ENCODE peak calls at places on chromosomes 4 and X, in six cellular contexts. U, E, I, J, H and O are unnamed samples.

GRCh38 chr4:7051905-7052304 is 8.7 kb downstream of the TADA2B start:
- DNase-seq in U (no peak), E (no peak), I (no peak), J (no peak), H (no peak), O (no peak)

GRCh38 chrX:106875151-106875550 is 28.0 kb downstream of the RIPPLY1 start:
- DNase-seq in U (peak), E (no peak), I (no peak), J (no peak), H (no peak), O (no peak)

GRCh38 chrX:71871367-71871766 is 39.3 kb upstream of the NHSL2 start:
- DNase-seq in U (peak), E (peak), I (no peak), J (no peak), H (peak), O (no peak)

GRCh38 chr4:78553526-78554060 is 2.0 kb downstream of the ANXA3 start:
- DNase-seq in U (no peak), E (no peak), I (no peak), J (no peak), H (no peak), O (no peak)

GRCh38 chr4:96347582-96347981 is 507.7 kb downstream of the PDHA2 start:
- DNase-seq in U (peak), E (no peak), I (no peak), J (no peak), H (peak), O (no peak)

GRCh38 chr4:6342530-6343293 is 73.1 kb downstream of the WFS1 start:
- DNase-seq in U (peak), E (peak), I (no peak), J (peak), H (no peak), O (no peak)

GRCh38 chr4:4859010-4859798 is at the start of gene MSX1:
- DNase-seq in U (peak), E (peak), I (peak), J (peak), H (peak), O (no peak)

GRCh38 chrX:22383988-22384387 is 111.3 kb downstream of the CBLL2 start:
- DNase-seq in U (no peak), E (no peak), I (no peak), J (no peak), H (no peak), O (no peak)

GRCh38 chrX:69101655-69102251 is 63.5 kb downstream of the PJA1 start:
- DNase-seq in U (no peak), E (no peak), I (no peak), J (no peak), H (no peak), O (no peak)

GRCh38 chrX:150269613-150270254 is 93.4 kb upstream of the MAMLD1 start:
- DNase-seq in U (no peak), E (no peak), I (peak), J (no peak), H (no peak), O (no peak)
- TF ChIP-seq CTCF in U (no peak), E (no peak), I (no peak), J (no peak), H (no peak), O (no peak)

DNA sequence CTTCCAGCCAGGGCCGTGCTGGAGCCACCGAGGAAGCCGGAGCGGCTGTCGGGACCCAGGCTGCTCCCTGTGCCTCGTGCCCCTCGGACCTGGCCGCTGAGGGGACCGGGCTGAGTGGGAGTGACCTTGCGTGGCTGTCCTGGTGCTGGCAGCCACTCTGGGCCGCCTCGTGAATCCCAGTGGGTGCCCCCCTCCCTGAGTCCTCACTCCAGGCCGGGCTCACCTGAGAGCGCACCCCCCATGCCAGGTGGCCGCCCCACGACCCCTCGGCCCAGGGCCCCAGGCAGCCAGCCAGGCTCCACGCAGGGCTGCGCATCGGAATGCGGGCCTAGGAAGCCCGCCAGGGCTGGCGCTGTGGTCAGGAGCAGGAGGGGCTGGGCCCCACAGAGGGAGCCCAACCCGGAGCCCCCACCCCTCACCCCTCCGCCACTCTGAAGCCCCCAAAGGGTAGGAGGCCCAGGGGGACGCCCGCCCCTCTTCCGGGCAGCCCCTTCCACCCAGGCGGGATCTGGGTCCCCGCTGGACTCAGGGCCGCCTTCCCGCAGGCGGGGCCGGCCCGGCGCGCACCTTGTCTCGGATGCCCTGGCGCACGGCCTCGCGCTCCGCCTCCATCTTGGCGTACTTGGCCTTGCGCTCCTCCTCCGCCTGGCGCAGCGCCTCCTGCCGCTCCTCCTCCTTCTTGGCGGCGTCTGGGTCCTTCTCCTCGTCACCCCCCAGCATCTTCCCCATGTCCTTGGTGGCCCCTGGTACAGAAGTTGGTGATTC is 33.9 kb downstream of the CPLX1 start:
- DNase-seq in U (no peak), E (no peak), I (no peak), J (no peak), H (no peak), O (no peak)
- H3K4me3 ChIP-seq in U (no peak), E (no peak), I (no peak), J (no peak), H (no peak), O (no peak)

DNA sequence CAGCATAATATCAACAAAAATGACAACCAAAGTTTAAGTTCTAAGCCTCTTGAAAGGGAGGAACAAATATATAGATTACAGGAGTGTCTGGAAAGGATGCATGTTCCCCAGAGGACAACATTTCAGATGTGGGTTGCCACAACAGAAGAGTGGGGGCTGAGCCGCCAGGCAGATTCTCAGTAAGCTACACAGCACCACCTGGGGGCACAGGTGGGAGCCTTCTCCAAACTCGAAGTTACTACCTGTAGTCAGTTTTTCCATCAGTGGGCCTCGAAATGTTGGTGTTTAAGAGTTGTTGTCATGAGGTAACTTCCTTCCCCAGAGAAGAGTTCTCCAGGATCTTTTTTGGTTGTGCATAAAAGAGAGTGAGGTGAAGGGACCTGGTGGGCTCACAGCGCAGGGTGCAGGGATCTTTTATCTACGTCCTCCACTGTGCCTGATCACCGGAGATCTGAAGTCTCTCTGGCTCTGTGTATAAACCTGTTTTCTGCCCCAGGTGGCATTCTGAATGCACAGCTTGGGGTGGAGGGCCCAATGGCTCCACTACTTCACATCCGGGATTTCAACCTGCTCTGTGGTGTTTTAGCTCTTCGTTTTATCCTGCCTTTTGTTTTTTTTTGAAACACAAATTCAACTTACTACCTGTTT is 58.4 kb upstream of the STS start:
- DNase-seq in U (no peak), E (no peak), I (no peak), J (peak), H (no peak), O (no peak)
- TF ChIP-seq CTCF in U (peak), E (no peak), I (no peak), J (peak), H (peak), O (no peak)

DNA sequence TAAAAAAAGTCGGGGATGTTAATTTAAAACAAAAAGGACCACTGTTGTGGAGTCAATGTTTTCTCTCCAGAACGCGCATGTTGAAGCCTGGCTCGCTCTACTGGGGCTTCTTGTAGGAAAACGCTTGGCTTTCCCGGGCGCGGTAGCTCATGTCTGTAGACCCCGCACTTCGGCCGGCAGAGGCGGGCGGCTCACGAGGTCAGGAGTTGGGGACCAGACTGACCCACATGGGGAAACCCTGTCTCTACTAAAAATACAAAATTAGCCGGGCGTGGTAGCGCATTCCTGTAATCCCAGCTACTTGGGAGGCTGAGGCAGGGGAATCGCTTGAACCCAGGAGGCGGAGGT is 15.6 kb downstream of the NELFA start:
- DNase-seq in U (no peak), E (no peak), I (no peak), J (no peak), H (no peak), O (no peak)
- H3K4me3 ChIP-seq in U (no peak), E (no peak), I (no peak), J (no peak), H (no peak), O (no peak)

DNA sequence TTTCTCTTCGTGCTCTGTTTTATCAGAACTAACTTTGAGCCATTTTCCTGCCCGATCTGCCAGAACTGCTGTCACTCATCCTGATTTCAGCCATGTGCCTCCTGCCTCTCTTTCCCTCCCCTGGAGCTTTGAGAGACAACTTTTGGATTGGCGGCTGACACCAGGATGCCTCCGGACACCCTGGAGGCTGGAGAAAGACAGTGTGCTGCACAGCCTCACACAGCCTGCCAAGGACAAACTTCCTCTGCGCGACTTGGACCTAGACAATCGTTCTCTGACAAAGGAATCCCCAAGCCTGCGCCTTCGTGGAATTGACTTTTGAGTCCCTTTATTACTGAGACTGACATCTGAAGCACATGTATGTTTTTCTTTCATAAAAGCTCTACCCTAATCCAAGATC is 10.8 kb upstream of the LDB2 start:
- DNase-seq in U (no peak), E (no peak), I (no peak), J (no peak), H (no peak), O (no peak)
- TF ChIP-seq CTCF in U (no peak), E (no peak), I (no peak), J (no peak), H (no peak), O (no peak)

DNA sequence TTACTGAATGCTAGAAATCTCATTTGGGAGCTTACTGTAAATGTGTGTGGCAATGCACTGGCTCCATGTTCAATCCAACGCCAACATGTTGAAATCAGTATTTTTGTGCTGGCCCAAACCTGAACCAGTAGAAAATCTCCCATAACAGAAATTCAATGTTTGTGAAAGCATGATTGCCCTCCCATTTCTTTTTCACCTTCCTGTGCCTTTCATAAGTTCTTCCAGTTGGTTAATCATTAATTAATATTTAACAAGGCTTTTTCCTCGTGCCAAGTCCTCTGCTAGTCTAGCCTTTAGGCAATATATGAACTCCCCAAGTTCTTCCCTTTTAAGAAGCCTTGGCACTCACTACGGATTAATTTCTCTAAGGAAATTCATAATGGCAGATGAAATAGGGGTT is 1.3 kb upstream of the PLS3 start:
- DNase-seq in U (no peak), E (peak), I (peak), J (no peak), H (no peak), O (no peak)
- H3K4me3 ChIP-seq in U (no peak), E (no peak), I (peak), J (no peak), H (no peak), O (no peak)

GRCh38 chr4:20543131-20543530 is 157.1 kb upstream of the PACRGL start:
- DNase-seq in U (no peak), E (no peak), I (no peak), J (no peak), H (no peak), O (no peak)

GRCh38 chr4:20538922-20539321 is 161.3 kb upstream of the PACRGL start:
- DNase-seq in U (no peak), E (no peak), I (no peak), J (no peak), H (no peak), O (no peak)

DNA sequence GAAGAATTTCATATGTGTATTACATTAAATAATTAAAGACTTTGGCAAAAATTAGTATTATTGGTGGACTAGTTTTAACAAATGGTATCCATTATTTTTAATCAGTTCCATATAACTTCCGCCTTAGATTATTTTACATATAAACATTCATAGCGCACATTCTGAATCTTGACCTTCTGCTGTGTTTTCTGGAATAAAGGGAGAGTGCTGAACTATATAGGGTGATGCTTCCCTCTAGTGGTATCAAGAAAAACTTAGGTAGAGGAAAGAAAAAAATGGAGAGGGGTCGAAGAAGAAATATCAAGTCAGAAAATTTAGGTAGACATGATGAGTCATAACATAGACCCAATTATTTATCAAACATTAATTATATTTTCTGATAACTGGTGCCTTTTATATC is 155.6 kb upstream of the PACRGL start:
- DNase-seq in U (peak), E (no peak), I (peak), J (no peak), H (peak), O (no peak)
- TF ChIP-seq CTCF in U (peak), E (peak), I (peak), J (peak), H (peak), O (peak)